ENCODE peak calls at places on chromosomes 3 and 15, in six cellular contexts. B is ELR, I is NCI-H774, M is HFFc6, E is NCI-H345, Y is RPMI8226. U is an unnamed sample.

GRCh38 chr3:172260381-172260780 is 187.9 kb downstream of the GHSR start:
- DNase-seq in B (no peak), I (no peak), M (peak; percentile 49), E (no peak), Y (no peak), U (no peak)

GRCh38 chr3:94098487-94098886 is 35.6 kb downstream of the NSUN3 start:
- DNase-seq in B (no peak), I (no peak), M (no peak), E (no peak), Y (no peak), U (peak; percentile 6)

GRCh38 chr15:50415752-50416404 is 8.3 kb upstream of the USP8 start:
- DNase-seq in B (peak; percentile 3), I (peak; percentile 38), M (peak; percentile 30), E (no peak), Y (no peak), U (no peak)

GRCh38 chr3:37762286-37762685 is 99.4 kb upstream of the CTDSPL start:
- DNase-seq in B (no peak), I (no peak), M (no peak), E (no peak), Y (no peak), U (no peak)

GRCh38 chr3:194554488-194555098 is 67.8 kb upstream of the ATP13A3 start:
- DNase-seq in B (no peak), I (no peak), M (no peak), E (no peak), Y (no peak), U (no peak)

GRCh38 chr15:89500397-89501270 is 4.3 kb upstream of the RHCG start:
- DNase-seq in B (peak; percentile 19), I (no peak), M (no peak), E (no peak), Y (peak; percentile 54), U (no peak)

GRCh38 chr3:142577701-142578308 is 728 bp downstream of the ATR start:
- DNase-seq in B (peak; percentile 59), I (no peak), M (peak; percentile 30), E (no peak), Y (no peak), U (no peak)

GRCh38 chr3:89046661-89047060 is 60.8 kb upstream of the EPHA3 start:
- DNase-seq in B (no peak), I (no peak), M (no peak), E (no peak), Y (no peak), U (no peak)

U was measured in HuH-7.